ENCODE peak calls at places on chromosomes 1 and 21, in ten cellular contexts. F, W, G, Y, J, A, S, N, K and Z are unnamed samples.

GRCh38 chr21:35609263-35609662 is 451.1 kb downstream of the SETD4 start:
- DNase-seq in K (no peak), Y (no peak), N (no peak), S (no peak), J (no peak), A (no peak), W (no peak), G (peak; percentile 38), F (no peak), Z (no peak)

GRCh38 chr1:41880261-41880660 is 38.5 kb downstream of the HIVEP3 start:
- DNase-seq in G (no peak), Y (no peak), K (no peak), S (no peak), A (no peak), J (no peak), W (no peak), N (no peak), F (no peak), Z (no peak)

GRCh38 chr1:40712405-40712944 is 21.0 kb downstream of the NFYC start:
- DNase-seq in W (no peak), N (no peak), J (no peak), Y (no peak), G (no peak), S (no peak), A (no peak), K (no peak), F (no peak), Z (no peak)

GRCh38 chr1:94117250-94117851 is 3.6 kb downstream of the ABCA4 start:
- DNase-seq in W (no peak), N (no peak), G (no peak), A (no peak), J (no peak), Y (no peak), K (no peak), F (no peak), S (no peak), Z (no peak)

GRCh38 chr1:183986941-183987340 is 50.6 kb downstream of the COLGALT2 start:
- DNase-seq in G (no peak), K (no peak), W (no peak), N (no peak), S (no peak), Y (no peak), J (no peak), A (no peak), F (no peak), Z (no peak)

GRCh38 chr21:14206222-14206621 is 4.5 kb downstream of the LIPI start:
- DNase-seq in A (no peak), S (no peak), G (no peak), W (no peak), J (no peak), N (no peak), Y (no peak), K (no peak), F (no peak), Z (no peak)

GRCh38 chr1:92749024-92749634 is 35.8 kb downstream of the EVI5 start:
- DNase-seq in F (peak; percentile 22), A (no peak), W (peak; percentile 9), G (peak; percentile 38), Y (no peak), S (peak; percentile 76), K (no peak), N (no peak), J (peak; percentile 78), Z (no peak)

GRCh38 chr1:216223521-216223920 is 199.7 kb downstream of the USH2A start:
- DNase-seq in A (no peak), N (peak; percentile 50), S (no peak), G (no peak), Y (no peak), K (no peak), F (no peak), J (no peak), W (no peak), Z (no peak)

GRCh38 chr1:31476891-31477846 is 64.2 kb downstream of the SERINC2 start:
- DNase-seq in N (no peak), Y (no peak), J (peak; percentile 82), A (no peak), G (no peak), S (peak; percentile 18), W (no peak), F (no peak), K (no peak), Z (no peak)

GRCh38 chr1:245054105-245054831 is 100.5 kb upstream of the KIF26B start:
- DNase-seq in K (no peak), W (no peak), N (no peak), A (no peak), Y (no peak), S (no peak), F (no peak), G (no peak), J (no peak), Z (no peak)

GRCh38 chr1:28758420-28758819 is 21.7 kb downstream of the YTHDF2 start:
- DNase-seq in F (no peak), A (no peak), Y (no peak), N (no peak), G (no peak), K (no peak), W (no peak), J (no peak), S (no peak), Z (no peak)

GRCh38 chr1:32464716-32465540 is at the start of gene ZBTB8B:
- DNase-seq in N (peak; percentile 93), J (peak; percentile 37), W (no peak), A (no peak), F (peak; percentile 22), K (peak; percentile 53), Y (peak; percentile 41), G (peak; percentile 95), S (peak; percentile 35), Z (peak; percentile 87)

GRCh38 chr1:245877976-245878375 is 629.1 kb downstream of the SMYD3 start:
- DNase-seq in G (no peak), S (peak; percentile 60), Y (no peak), N (no peak), A (no peak), F (no peak), K (no peak), J (no peak), W (no peak), Z (no peak)

GRCh38 chr1:910311-910880 is 13.3 kb upstream of the SAMD11 start:
- DNase-seq in N (peak; percentile 79), K (peak; percentile 12), A (no peak), F (no peak), Y (no peak), G (no peak), S (no peak), J (no peak), W (no peak), Z (peak; percentile 67)

GRCh38 chr1:239467688-239468087 is 81.3 kb downstream of the CHRM3 start:
- DNase-seq in Y (no peak), K (no peak), A (no peak), N (no peak), G (no peak), W (no peak), J (no peak), S (no peak), F (no peak), Z (no peak)

GRCh38 chr21:38699048-38699447 is 106.7 kb upstream of the ETS2 start:
- DNase-seq in F (no peak), W (no peak), N (no peak), J (no peak), K (no peak), Y (no peak), A (no peak), S (peak; percentile 6), G (no peak), Z (no peak)

GRCh38 chr1:30998171-30998570 is 67.3 kb downstream of the PUM1 start:
- DNase-seq in A (no peak), J (no peak), Y (no peak), S (no peak), W (no peak), F (no peak), K (no peak), N (no peak), G (no peak), Z (no peak)

GRCh38 chr1:75643460-75643859 is 32.5 kb upstream of the SLC44A5 start:
- DNase-seq in J (no peak), G (no peak), W (no peak), F (no peak), Y (no peak), S (no peak), K (no peak), A (no peak), N (no peak), Z (no peak)

GRCh38 chr1:115183711-115184259 is 94.5 kb upstream of the TSPAN2 start:
- DNase-seq in J (no peak), F (no peak), S (no peak), K (peak; percentile 25), Y (no peak), W (no peak), A (no peak), N (peak; percentile 78), G (no peak), Z (no peak)

GRCh38 chr1:48710318-48710717 is 66.4 kb downstream of the BEND5 start:
- DNase-seq in S (no peak), Y (no peak), J (no peak), N (no peak), A (no peak), K (no peak), W (no peak), F (no peak), G (no peak), Z (no peak)